ENCODE peak calls at places on chromosomes 4 and X, in six cellular contexts. J is choroid plexus epithelial cell, P is AG09309, N is left ventricle myocardium inferior, E is fibroblast of villous mesenchyme, V is BJ. U is an unnamed sample.

GRCh38 chr4:3690576-3691152 is 75.5 kb upstream of the ADRA2C start:
- DNase-seq in N (no peak), J (no peak), E (no peak), V (no peak), P (no peak), U (no peak)

GRCh38 chr4:8353912-8354453 is 84.4 kb downstream of the HTRA3 start:
- DNase-seq in N (no peak), E (peak; percentile 95), V (no peak), P (no peak), J (peak; percentile 84), U (peak; percentile 36)

GRCh38 chrX:154457491-154458115 is 478 bp upstream of the PLXNA3 start:
- DNase-seq in E (no peak), N (no peak), J (no peak), V (no peak), P (no peak), U (no peak)

GRCh38 chrX:39609941-39610340 is 487.8 kb downstream of the BCOR start:
- DNase-seq in E (no peak), J (no peak), V (no peak), P (no peak), N (no peak), U (no peak)

GRCh38 chr4:95540227-95540626 is 8.5 kb downstream of the UNC5C start:
- DNase-seq in E (no peak), V (no peak), N (no peak), P (no peak), J (no peak), U (peak; percentile 45)

GRCh38 chr4:39502034-39502658 is 25.1 kb downstream of the UGDH start:
- DNase-seq in J (peak; percentile 78), V (peak; percentile 63), P (peak; percentile 43), N (no peak), E (peak; percentile 36), U (peak; percentile 60)

GRCh38 chrX:13794417-13794816 is 22.5 kb downstream of the GPM6B start:
- DNase-seq in P (no peak), N (no peak), J (peak; percentile 1), V (no peak), E (no peak), U (no peak)

GRCh38 chrX:98299785-98300184 is 1416.1 kb downstream of the RPA4 start:
- DNase-seq in P (no peak), N (no peak), E (no peak), J (no peak), V (no peak), U (no peak)

GRCh38 chr4:150588341-150588740 is 6.4 kb downstream of the MAB21L2 start:
- DNase-seq in J (no peak), E (no peak), N (no peak), P (no peak), V (no peak), U (no peak)

GRCh38 chr4:162422312-162422711 is 258.5 kb upstream of the FSTL5 start:
- DNase-seq in E (no peak), V (no peak), P (no peak), J (no peak), N (no peak), U (no peak)

GRCh38 chrX:151741606-151742005 is 7.1 kb downstream of the CNGA2 start:
- DNase-seq in V (no peak), J (no peak), E (no peak), P (no peak), N (no peak), U (no peak)

GRCh38 chrX:155262970-155263754 is 1.1 kb downstream of the RAB39B start:
- DNase-seq in N (no peak), J (no peak), E (no peak), V (no peak), P (no peak), U (no peak)

GRCh38 chr4:147340111-147340510 is 140.8 kb upstream of the EDNRA start:
- DNase-seq in N (no peak), P (no peak), E (peak; percentile 64), J (peak; percentile 85), V (no peak), U (peak; percentile 65)

GRCh38 chrX:98654565-98654964 is 1755.5 kb downstream of the PCDH19 start:
- DNase-seq in J (no peak), E (no peak), P (no peak), V (no peak), N (no peak), U (no peak)

GRCh38 chr4:117001077-117001476 is 84.3 kb downstream of the TRAM1L1 start:
- DNase-seq in N (no peak), J (no peak), V (no peak), P (no peak), E (no peak), U (no peak)

GRCh38 chr4:77193511-77194236 is 36.7 kb downstream of the CCNG2 start:
- DNase-seq in N (peak; percentile 46), P (no peak), J (no peak), E (no peak), V (no peak), U (no peak)

DNA sequence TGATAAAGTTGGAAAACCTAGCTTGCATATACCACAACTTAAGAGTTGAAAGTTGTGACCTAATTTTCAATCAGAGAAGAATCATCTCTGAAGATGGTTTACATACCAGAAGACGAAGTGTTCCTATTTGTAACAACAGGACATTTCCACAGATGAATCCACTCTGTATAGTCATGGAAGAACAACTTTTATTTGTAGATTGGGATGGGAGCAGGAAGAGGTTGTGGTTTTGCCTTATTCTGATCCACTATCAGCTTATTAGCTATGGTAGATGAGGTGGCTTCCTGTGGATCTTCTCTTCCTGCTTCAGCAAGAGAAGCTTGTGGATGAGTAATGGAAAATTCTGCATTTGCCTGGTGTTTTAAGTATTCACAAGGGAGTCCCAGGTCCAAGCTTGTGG is 18.6 kb upstream of the SUPT20HL1 start:
- DNase-seq in N (no peak), J (peak; percentile 48), P (peak; percentile 64), V (peak; percentile 57), E (peak; percentile 64), U (peak; percentile 47)
- H3K4me3 ChIP-seq in N (no peak overlapping the region), J (no peak overlapping the region), P (no peak overlapping the region), V (no peak overlapping the region), E (no peak overlapping the region), U (no peak overlapping the region)

DNA sequence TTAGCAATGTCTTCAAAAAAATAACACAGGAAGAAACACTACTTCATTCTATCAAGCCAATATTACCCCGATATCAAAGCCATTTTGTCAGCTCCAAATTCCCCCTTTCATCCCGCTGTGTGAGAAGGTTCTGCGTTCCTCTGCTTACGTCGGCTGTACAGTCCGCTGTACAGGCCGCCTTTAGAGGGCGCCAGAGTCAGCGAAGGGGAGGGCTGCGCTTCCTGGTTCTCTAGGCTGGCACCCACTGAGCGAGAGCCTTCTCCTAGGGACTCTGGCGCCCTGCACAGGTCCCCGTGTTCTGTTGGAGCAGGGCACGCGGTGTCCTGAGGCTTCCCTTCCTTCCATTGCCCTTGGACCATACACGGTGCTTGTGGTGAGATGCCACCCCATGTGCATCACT is 25.3 kb upstream of the CT45A1 start:
- DNase-seq in V (no peak), E (no peak), N (no peak), J (no peak), P (no peak), U (no peak)
- TF ChIP-seq CTCF in V (no peak), E (peak; percentile 28), N (peak; percentile 15), J (no peak), P (peak; percentile 46), U (peak; percentile 10)

GRCh38 chr4:140567722-140568121 is 1.0 kb downstream of the UCP1 start:
- DNase-seq in E (no peak), J (peak; percentile 4), P (no peak), N (no peak), V (no peak), U (no peak)
- H3K4me3 ChIP-seq in E (no peak overlapping the region), J (peak overlapping the region; percentile 6), P (no peak overlapping the region), N (peak overlapping the region; percentile 47), V (no peak overlapping the region), U (no peak overlapping the region)

DNA sequence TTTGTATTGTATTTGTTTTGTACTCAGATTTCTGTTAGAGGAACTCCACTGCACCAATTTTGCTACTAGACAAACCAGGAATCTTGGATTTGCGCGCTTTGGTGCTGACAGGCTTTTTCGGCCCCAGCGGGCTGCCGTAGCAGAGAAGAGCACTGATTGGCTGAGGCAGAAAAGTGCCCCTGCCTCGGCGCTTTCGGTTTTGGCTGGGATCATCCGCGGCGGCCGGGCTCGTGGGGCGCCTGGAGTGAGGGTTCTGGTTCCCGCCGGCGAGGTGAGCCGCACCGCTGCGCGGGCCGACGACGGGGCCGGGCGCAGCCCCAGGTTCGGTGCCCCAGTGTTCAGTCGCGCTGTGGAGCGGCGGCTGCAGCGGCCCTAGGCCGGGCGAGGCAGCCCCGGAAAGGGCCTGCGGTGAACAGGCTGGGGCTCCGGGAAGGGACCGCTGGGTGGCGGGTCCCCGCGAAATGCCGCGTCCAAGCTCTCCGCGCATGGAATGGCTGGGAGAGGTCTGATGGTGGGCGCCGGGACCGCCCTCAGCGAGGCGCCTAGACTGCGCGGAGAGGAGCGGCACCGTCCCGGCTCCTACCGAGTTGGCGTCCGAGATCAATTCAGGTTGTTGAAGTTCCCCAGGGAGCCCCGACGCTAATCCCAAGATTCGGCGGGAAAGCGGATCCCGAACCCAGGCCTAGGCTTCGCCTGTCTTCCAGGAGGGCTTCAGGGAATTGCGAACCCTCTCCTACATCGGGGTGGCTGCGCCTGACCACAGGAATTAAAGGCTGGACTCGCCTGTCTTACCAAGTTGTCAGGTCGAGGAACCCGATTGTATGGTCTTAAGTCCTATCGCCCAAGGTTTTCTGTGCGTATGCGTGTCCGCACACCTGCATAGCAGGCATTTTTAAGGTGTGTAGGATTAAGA is at the start of gene LSM6:
- DNase-seq in P (peak; percentile 53), E (peak; percentile 90), V (no peak), J (peak; percentile 89), N (peak; percentile 91), U (peak; percentile 88)
- TF ChIP-seq CTCF in P (peak; percentile 1), E (no peak), V (peak; percentile 12), J (no peak), N (peak; percentile 48), U (no peak)

DNA sequence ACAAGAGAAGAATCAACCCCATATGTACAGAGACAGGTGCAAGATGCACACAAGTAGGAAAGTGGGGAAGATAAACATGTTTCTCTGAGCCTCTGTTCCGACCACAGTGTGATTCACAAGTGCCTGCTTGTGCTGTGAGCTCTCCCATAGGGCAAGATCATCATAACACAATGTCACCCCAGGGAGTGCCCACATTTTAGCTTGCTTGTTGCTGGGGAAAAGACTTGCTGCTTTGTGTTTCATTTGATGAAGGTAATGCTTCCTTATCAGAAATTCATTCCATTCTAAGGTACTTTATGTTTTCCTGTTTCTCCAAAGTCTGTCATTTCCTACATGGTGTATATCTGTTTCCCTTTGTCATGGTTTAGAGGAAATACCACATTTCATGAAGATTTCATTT is 304.5 kb upstream of the DIPK2B start:
- DNase-seq in N (no peak), V (no peak), E (no peak), J (peak; percentile 76), P (no peak), U (peak; percentile 73)
- H3K4me3 ChIP-seq in N (no peak overlapping the region), V (no peak overlapping the region), E (no peak overlapping the region), J (no peak overlapping the region), P (no peak overlapping the region), U (no peak overlapping the region)

GRCh38 chr4:128379860-128380259 is 92.2 kb upstream of the PGRMC2 start:
- DNase-seq in N (peak; percentile 48), J (peak; percentile 71), V (no peak), E (peak; percentile 55), P (no peak), U (peak; percentile 55)
- TF ChIP-seq CTCF in N (peak; percentile 73), J (peak; percentile 81), V (peak; percentile 66), E (peak; percentile 62), P (peak; percentile 72), U (peak; percentile 67)

GRCh38 chrX:133922390-133922772 is 63.0 kb downstream of the GPC3 start:
- DNase-seq in P (no peak), J (no peak), N (no peak), E (no peak), V (no peak), U (no peak)
- H3K4me3 ChIP-seq in P (no peak overlapping the region), J (no peak overlapping the region), N (no peak overlapping the region), E (no peak overlapping the region), V (no peak overlapping the region), U (no peak overlapping the region)